ENCODE peak calls at places on chromosomes 16 and 17, in nine cellular contexts. One of them, this sample, is unnamed.
A peak's percentile ranks its signal among the peaks of the same experiment; 100 is the strongest.

GRCh38 chr16:11949527-11949926 is 7.7 kb upstream of the NPIPB2 start:
- DNase-seq in neural progenitor cell: peak; percentile 75
- DNase-seq in prostate gland: peak; percentile 16
- DNase-seq in pancreas: no peak
- DNase-seq in H9: peak; percentile 64
- DNase-seq in ovary: no peak
- DNase-seq in left ventricle myocardium inferior: no peak
- DNase-seq in cardiac muscle cell: peak; percentile 46
- DNase-seq in CD4-positive, alpha-beta T cell: no peak
- DNase-seq in this sample: peak; percentile 23

GRCh38 chr16:20903116-20903888 is 2.7 kb downstream of the LYRM1 start:
- DNase-seq in neural progenitor cell: no peak
- DNase-seq in prostate gland: no peak
- DNase-seq in pancreas: no peak
- DNase-seq in H9: no peak
- DNase-seq in ovary: no peak
- DNase-seq in left ventricle myocardium inferior: no peak
- DNase-seq in cardiac muscle cell: no peak
- DNase-seq in CD4-positive, alpha-beta T cell: no peak
- DNase-seq in this sample: no peak

GRCh38 chr17:39487946-39488345 is 26.7 kb downstream of the CDK12 start:
- DNase-seq in neural progenitor cell: no peak
- DNase-seq in prostate gland: no peak
- DNase-seq in pancreas: no peak
- DNase-seq in H9: no peak
- DNase-seq in ovary: no peak
- DNase-seq in left ventricle myocardium inferior: no peak
- DNase-seq in cardiac muscle cell: no peak
- DNase-seq in CD4-positive, alpha-beta T cell: no peak
- DNase-seq in this sample: no peak

GRCh38 chr17:80742091-80742490 is 197.5 kb downstream of the RPTOR start:
- DNase-seq in neural progenitor cell: no peak
- DNase-seq in prostate gland: no peak
- DNase-seq in pancreas: no peak
- DNase-seq in H9: no peak
- DNase-seq in ovary: no peak
- DNase-seq in left ventricle myocardium inferior: no peak
- DNase-seq in cardiac muscle cell: no peak
- DNase-seq in CD4-positive, alpha-beta T cell: no peak
- DNase-seq in this sample: no peak

GRCh38 chr16:66359012-66359411 is 7.5 kb upstream of the CDH5 start:
- DNase-seq in neural progenitor cell: no peak
- DNase-seq in prostate gland: no peak
- DNase-seq in pancreas: no peak
- DNase-seq in H9: no peak
- DNase-seq in ovary: no peak
- DNase-seq in left ventricle myocardium inferior: no peak
- DNase-seq in cardiac muscle cell: peak; percentile 43
- DNase-seq in CD4-positive, alpha-beta T cell: no peak
- DNase-seq in this sample: no peak

GRCh38 chr17:72116692-72117469 is 3.9 kb upstream of the SOX9 start:
- DNase-seq in neural progenitor cell: peak; percentile 48
- DNase-seq in prostate gland: no peak
- DNase-seq in pancreas: no peak
- DNase-seq in H9: no peak
- DNase-seq in ovary: no peak
- DNase-seq in left ventricle myocardium inferior: no peak
- DNase-seq in cardiac muscle cell: peak; percentile 47
- DNase-seq in CD4-positive, alpha-beta T cell: no peak
- DNase-seq in this sample: no peak

GRCh38 chr17:68775338-68775737 is 174.2 kb upstream of the FAM20A start:
- DNase-seq in neural progenitor cell: no peak
- DNase-seq in prostate gland: no peak
- DNase-seq in pancreas: no peak
- DNase-seq in H9: no peak
- DNase-seq in ovary: no peak
- DNase-seq in left ventricle myocardium inferior: no peak
- DNase-seq in cardiac muscle cell: peak; percentile 40
- DNase-seq in CD4-positive, alpha-beta T cell: no peak
- DNase-seq in this sample: no peak

GRCh38 chr17:32497431-32498205 is 10.8 kb downstream of the CDK5R1 start:
- DNase-seq in neural progenitor cell: no peak
- DNase-seq in prostate gland: no peak
- DNase-seq in pancreas: no peak
- DNase-seq in H9: peak; percentile 60
- DNase-seq in ovary: no peak
- DNase-seq in left ventricle myocardium inferior: no peak
- DNase-seq in cardiac muscle cell: no peak
- DNase-seq in CD4-positive, alpha-beta T cell: no peak
- DNase-seq in this sample: no peak

GRCh38 chr16:84501077-84501735 is 3.3 kb downstream of the MEAK7 start:
- DNase-seq in neural progenitor cell: no peak
- DNase-seq in prostate gland: no peak
- DNase-seq in pancreas: peak; percentile 48
- DNase-seq in H9: no peak
- DNase-seq in ovary: no peak
- DNase-seq in left ventricle myocardium inferior: no peak
- DNase-seq in cardiac muscle cell: peak; percentile 14
- DNase-seq in CD4-positive, alpha-beta T cell: no peak
- DNase-seq in this sample: no peak

GRCh38 chr17:48724241-48725004 is 1.4 kb downstream of the PRAC2 start:
- DNase-seq in neural progenitor cell: peak; percentile 91
- DNase-seq in prostate gland: peak; percentile 94
- DNase-seq in pancreas: peak; percentile 95
- DNase-seq in H9: peak; percentile 85
- DNase-seq in ovary: peak; percentile 70
- DNase-seq in left ventricle myocardium inferior: peak; percentile 80
- DNase-seq in cardiac muscle cell: peak; percentile 83
- DNase-seq in CD4-positive, alpha-beta T cell: peak; percentile 66
- DNase-seq in this sample: peak; percentile 87

GRCh38 chr16:12059216-12059769 is 82.8 kb downstream of the SNX29 start:
- DNase-seq in neural progenitor cell: no peak
- DNase-seq in prostate gland: no peak
- DNase-seq in pancreas: no peak
- DNase-seq in H9: no peak
- DNase-seq in ovary: no peak
- DNase-seq in left ventricle myocardium inferior: peak; percentile 28
- DNase-seq in cardiac muscle cell: no peak
- DNase-seq in CD4-positive, alpha-beta T cell: no peak
- DNase-seq in this sample: peak; percentile 33

GRCh38 chr17:4319221-4319620 is 47.3 kb downstream of the UBE2G1 start:
- DNase-seq in neural progenitor cell: no peak
- DNase-seq in prostate gland: no peak
- DNase-seq in pancreas: no peak
- DNase-seq in H9: no peak
- DNase-seq in ovary: no peak
- DNase-seq in left ventricle myocardium inferior: no peak
- DNase-seq in cardiac muscle cell: no peak
- DNase-seq in CD4-positive, alpha-beta T cell: no peak
- DNase-seq in this sample: no peak

DNA sequence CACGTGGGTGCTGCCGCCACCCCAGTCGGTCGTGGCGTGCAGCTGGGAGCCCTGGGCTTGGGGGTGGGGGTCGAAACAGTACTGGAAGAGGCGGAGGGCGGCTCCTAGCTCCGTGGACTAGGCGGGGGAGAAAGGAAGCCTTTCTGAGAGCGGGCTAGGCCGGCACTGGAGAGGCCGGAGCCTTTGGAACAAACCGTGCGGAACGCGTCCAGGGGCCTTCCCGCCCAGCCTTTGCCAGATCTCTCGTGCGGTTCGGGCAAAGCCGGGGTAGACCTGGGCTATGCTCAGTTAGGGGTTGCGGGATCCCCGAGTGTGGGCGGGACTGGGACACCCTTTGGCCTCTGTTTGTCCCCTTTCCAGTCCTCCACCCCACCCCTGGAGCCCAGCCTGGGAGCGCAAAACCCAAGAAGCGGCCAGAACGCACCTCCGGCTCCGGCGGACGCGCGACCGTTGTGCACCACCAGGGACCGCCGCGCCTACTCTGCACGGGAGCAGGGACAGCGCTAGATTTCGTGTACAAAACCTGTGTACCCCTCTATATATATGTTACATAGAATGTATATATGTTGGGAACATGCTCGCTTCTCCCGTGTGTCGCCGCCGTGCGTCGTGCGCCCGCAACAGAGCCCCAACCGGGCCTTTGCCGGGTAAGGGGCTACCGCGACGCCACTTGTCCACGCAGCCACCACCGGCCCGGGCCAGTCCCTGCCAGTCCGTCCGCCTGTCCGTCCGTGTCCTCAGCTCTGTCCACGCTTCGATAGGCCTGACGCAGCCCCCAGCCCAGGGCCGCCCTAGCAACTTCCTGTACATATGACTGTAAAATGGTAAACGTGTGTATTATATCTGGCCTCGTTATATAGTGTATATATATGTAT is 26.2 kb downstream of the SREBF1 start:
- DNase-seq in neural progenitor cell: peak; percentile 72
- DNase-seq in prostate gland: no peak
- DNase-seq in pancreas: no peak
- DNase-seq in H9: peak; percentile 70
- DNase-seq in ovary: peak; percentile 77
- DNase-seq in left ventricle myocardium inferior: no peak
- DNase-seq in cardiac muscle cell: peak; percentile 66
- DNase-seq in CD4-positive, alpha-beta T cell: no peak
- DNase-seq in this sample: no peak
- TF ChIP-seq CTCF in neural progenitor cell: peak; percentile 29
- TF ChIP-seq CTCF in prostate gland: no peak
- TF ChIP-seq CTCF in pancreas: no peak
- TF ChIP-seq CTCF in H9: peak; percentile 37
- TF ChIP-seq CTCF in ovary: no peak
- TF ChIP-seq CTCF in left ventricle myocardium inferior: no peak
- TF ChIP-seq CTCF in cardiac muscle cell: no peak
- TF ChIP-seq CTCF in CD4-positive, alpha-beta T cell: no peak
- TF ChIP-seq CTCF in this sample: no peak

GRCh38 chr16:1412847-1413246 is 1.7 kb downstream of the UNKL start:
- DNase-seq in neural progenitor cell: no peak
- DNase-seq in prostate gland: no peak
- DNase-seq in pancreas: no peak
- DNase-seq in H9: no peak
- DNase-seq in ovary: no peak
- DNase-seq in left ventricle myocardium inferior: no peak
- DNase-seq in cardiac muscle cell: no peak
- DNase-seq in CD4-positive, alpha-beta T cell: no peak
- DNase-seq in this sample: no peak
- H3K27ac ChIP-seq in neural progenitor cell: no peak overlapping the region
- H3K27ac ChIP-seq in prostate gland: no peak overlapping the region
- H3K27ac ChIP-seq in pancreas: no peak overlapping the region
- H3K27ac ChIP-seq in H9: no peak overlapping the region
- H3K27ac ChIP-seq in ovary: no peak overlapping the region
- H3K27ac ChIP-seq in left ventricle myocardium inferior: no peak overlapping the region
- H3K27ac ChIP-seq in cardiac muscle cell: no peak overlapping the region
- H3K27ac ChIP-seq in CD4-positive, alpha-beta T cell: no peak overlapping the region
- H3K27ac ChIP-seq in this sample: no peak overlapping the region

GRCh38 chr17:46847204-46848191 is 3.9 kb upstream of the WNT9B start:
- DNase-seq in neural progenitor cell: no peak
- DNase-seq in prostate gland: no peak
- DNase-seq in pancreas: no peak
- DNase-seq in H9: peak; percentile 26
- DNase-seq in ovary: no peak
- DNase-seq in left ventricle myocardium inferior: no peak
- DNase-seq in cardiac muscle cell: no peak
- DNase-seq in CD4-positive, alpha-beta T cell: no peak
- DNase-seq in this sample: no peak
- H3K27me3 ChIP-seq in neural progenitor cell: peaks cover 68% of the 10 kb centered on the region
- H3K27me3 ChIP-seq in prostate gland: no peaks in the 10 kb centered on the region
- H3K27me3 ChIP-seq in pancreas: no peaks in the 10 kb centered on the region
- H3K27me3 ChIP-seq in H9: peaks cover 14% of the 10 kb centered on the region
- H3K27me3 ChIP-seq in ovary: no peaks in the 10 kb centered on the region
- H3K27me3 ChIP-seq in left ventricle myocardium inferior: peaks cover 74% of the 10 kb centered on the region
- H3K27me3 ChIP-seq in cardiac muscle cell: peaks cover 48% of the 10 kb centered on the region
- H3K27me3 ChIP-seq in CD4-positive, alpha-beta T cell: peaks cover 54% of the 10 kb centered on the region
- H3K27me3 ChIP-seq in this sample: peaks cover 50% of the 10 kb centered on the region

GRCh38 chr16:26963109-26963508 is 103.6 kb upstream of the C16orf82 start:
- DNase-seq in neural progenitor cell: peak; percentile 68
- DNase-seq in prostate gland: no peak
- DNase-seq in pancreas: no peak
- DNase-seq in H9: peak; percentile 75
- DNase-seq in ovary: no peak
- DNase-seq in left ventricle myocardium inferior: no peak
- DNase-seq in cardiac muscle cell: peak; percentile 12
- DNase-seq in CD4-positive, alpha-beta T cell: no peak
- DNase-seq in this sample: no peak
- TF ChIP-seq CTCF in neural progenitor cell: peak; percentile 73
- TF ChIP-seq CTCF in prostate gland: no peak
- TF ChIP-seq CTCF in pancreas: no peak
- TF ChIP-seq CTCF in H9: peak; percentile 84
- TF ChIP-seq CTCF in ovary: no peak
- TF ChIP-seq CTCF in left ventricle myocardium inferior: no peak
- TF ChIP-seq CTCF in cardiac muscle cell: peak; percentile 9
- TF ChIP-seq CTCF in CD4-positive, alpha-beta T cell: peak; percentile 19
- TF ChIP-seq CTCF in this sample: no peak